ENCODE peak calls at places on chromosomes 13 and 19, in five cellular contexts. T is AG09309, J is pancreas, C is lower leg skin, Q is BJ. P is an unnamed sample.

GRCh38 chr19:33416307-33417215 is 43.1 kb downstream of the CEBPG start:
- DNase-seq in T (no peak), J (no peak), C (no peak), Q (no peak), P (peak)

GRCh38 chr13:110705356-110705825 is 525 bp downstream of the CARS2 start:
- DNase-seq in T (no peak), J (no peak), C (no peak), Q (no peak), P (no peak)

GRCh38 chr19:51735759-51736449 is 12.1 kb upstream of the HAS1 start:
- DNase-seq in T (peak), J (peak), C (no peak), Q (no peak), P (peak)

GRCh38 chr13:25678398-25678797 is 306.6 kb downstream of the ATP8A2 start:
- DNase-seq in T (no peak), J (peak), C (no peak), Q (no peak), P (no peak)

GRCh38 chr13:46607768-46608553 is 55.0 kb downstream of the LRCH1 start:
- DNase-seq in T (no peak), J (no peak), C (no peak), Q (no peak), P (no peak)

GRCh38 chr13:97223711-97224461 is 1.8 kb downstream of the MBNL2 start:
- DNase-seq in T (peak), J (peak), C (no peak), Q (peak), P (peak)

GRCh38 chr13:110123041-110123809 is 183.7 kb downstream of the COL4A1 start:
- DNase-seq in T (no peak), J (no peak), C (peak), Q (no peak), P (no peak)

GRCh38 chr19:53088091-53088490 is 15.1 kb downstream of the ZNF160 start:
- DNase-seq in T (no peak), J (no peak), C (no peak), Q (no peak), P (no peak)

GRCh38 chr13:78410847-78411246 is 192.5 kb downstream of the POU4F1 start:
- DNase-seq in T (no peak), J (no peak), C (no peak), Q (no peak), P (no peak)

GRCh38 chr19:1252818-1253513 is 4.6 kb downstream of the MIDN start:
- DNase-seq in T (peak), J (peak), C (peak), Q (peak), P (peak)

GRCh38 chr13:111572956-111573355 is 252.5 kb downstream of the TEX29 start:
- DNase-seq in T (no peak), J (peak), C (no peak), Q (no peak), P (no peak)

GRCh38 chr13:108082481-108082880 is 132.9 kb downstream of the LIG4 start:
- DNase-seq in T (no peak), J (no peak), C (no peak), Q (no peak), P (no peak)

GRCh38 chr19:4633140-4633967 is 6.0 kb upstream of the TNFAIP8L1 start:
- DNase-seq in T (no peak), J (peak), C (no peak), Q (no peak), P (peak)

GRCh38 chr19:8477889-8478288 is 24.6 kb downstream of the PRAM1 start:
- DNase-seq in T (no peak), J (no peak), C (no peak), Q (no peak), P (no peak)

GRCh38 chr19:31054430-31054829 is 294.8 kb downstream of the TSHZ3 start:
- DNase-seq in T (peak), J (no peak), C (no peak), Q (no peak), P (peak)

GRCh38 chr19:31338069-31338767 is 11.0 kb downstream of the TSHZ3 start:
- DNase-seq in T (no peak), J (no peak), C (no peak), Q (no peak), P (no peak)

GRCh38 chr19:1864480-1865171 is 1.2 kb upstream of the KLF16 start:
- DNase-seq in T (no peak), J (peak), C (peak), Q (no peak), P (peak)

GRCh38 chr19:40229484-40229883 is 3.0 kb upstream of the CCNP start:
- DNase-seq in T (no peak), J (no peak), C (no peak), Q (no peak), P (no peak)

GRCh38 chr13:98285317-98285716 is 108.2 kb upstream of the RNF113B start:
- DNase-seq in T (no peak), J (no peak), C (no peak), Q (no peak), P (no peak)

GRCh38 chr13:46712524-46712923 is 84.4 kb downstream of the ESD start:
- DNase-seq in T (no peak), J (no peak), C (no peak), Q (no peak), P (no peak)

GRCh38 chr13:75196112-75196855 is 285.7 kb downstream of the TBC1D4 start:
- DNase-seq in T (no peak), J (no peak), C (no peak), Q (no peak), P (no peak)

GRCh38 chr19:480016-480855 is 16.1 kb upstream of the MADCAM1 start:
- DNase-seq in T (no peak), J (peak), C (peak), Q (no peak), P (peak)

GRCh38 chr13:78618411-78618810 is 15.1 kb upstream of the POU4F1 start:
- DNase-seq in T (no peak), J (no peak), C (no peak), Q (no peak), P (no peak)

GRCh38 chr19:3642987-3643386 is 16.4 kb upstream of the CACTIN start:
- DNase-seq in T (no peak), J (no peak), C (no peak), Q (no peak), P (no peak)

GRCh38 chr13:110637747-110638146 is 22.4 kb downstream of the NAXD start:
- DNase-seq in T (no peak), J (no peak), C (no peak), Q (no peak), P (no peak)

GRCh38 chr19:34963531-34964406 is at the start of gene ZNF792:
- DNase-seq in T (no peak), J (peak), C (peak), Q (no peak), P (peak)

GRCh38 chr13:34678154-34678553 is 263.9 kb upstream of the NBEA start:
- DNase-seq in T (no peak), J (no peak), C (no peak), Q (no peak), P (no peak)

GRCh38 chr13:34682406-34682805 is 259.7 kb upstream of the NBEA start:
- DNase-seq in T (no peak), J (no peak), C (no peak), Q (no peak), P (no peak)
- H3K4me3 ChIP-seq in T (no peak), J (no peak), C (no peak), Q (no peak), P (no peak)

DNA sequence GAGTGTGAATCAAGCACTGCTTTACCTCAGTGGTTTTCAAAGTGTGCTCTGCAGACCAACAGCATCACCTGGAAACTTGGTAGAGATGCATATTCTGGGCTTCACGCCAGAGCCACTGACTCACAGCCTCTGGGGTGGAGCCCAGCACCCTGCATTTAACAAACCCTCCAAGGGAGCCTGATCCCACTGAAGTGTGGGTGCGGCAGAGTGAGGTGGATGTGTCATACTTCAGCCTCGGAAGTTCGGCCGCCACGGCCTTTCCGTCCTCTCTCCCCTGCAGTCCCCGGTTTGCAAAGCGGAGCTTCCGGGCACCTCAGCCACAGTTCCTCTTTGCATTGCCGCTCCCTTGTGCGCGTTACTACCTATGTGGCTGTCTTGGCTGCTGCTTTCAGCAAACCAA is 33.3 kb upstream of the MICU2 start:
- DNase-seq in T (no peak), J (no peak), C (no peak), Q (no peak), P (peak)
- H3K4me3 ChIP-seq in T (no peak), J (no peak), C (no peak), Q (no peak), P (no peak)

GRCh38 chr19:18531485-18531884 is 9.6 kb upstream of the ELL start:
- DNase-seq in T (no peak), J (no peak), C (no peak), Q (no peak), P (no peak)
- H3K4me3 ChIP-seq in T (no peak), J (no peak), C (no peak), Q (no peak), P (no peak)

GRCh38 chr19:46955114-46955812 is 64.4 kb upstream of the NPAS1 start:
- DNase-seq in T (no peak), J (no peak), C (no peak), Q (no peak), P (no peak)
- H3K4me3 ChIP-seq in T (no peak), J (no peak), C (no peak), Q (no peak), P (no peak)

GRCh38 chr19:41530761-41531301 is 45.1 kb upstream of the CEACAM21 start:
- DNase-seq in T (no peak), J (no peak), C (peak), Q (no peak), P (no peak)
- H3K4me3 ChIP-seq in T (no peak), J (no peak), C (no peak), Q (no peak), P (no peak)

GRCh38 chr13:50123002-50123401 is 107.8 kb downstream of the KCNRG start:
- DNase-seq in T (no peak), J (no peak), C (no peak), Q (no peak), P (no peak)
- H3K4me3 ChIP-seq in T (peak), J (peak), C (no peak), Q (peak), P (no peak)

GRCh38 chr19:6664916-6665315 is 5.0 kb downstream of the TNFSF14 start:
- DNase-seq in T (no peak), J (no peak), C (no peak), Q (no peak), P (no peak)

GRCh38 chr19:6672693-6673290 is 2.8 kb upstream of the TNFSF14 start:
- DNase-seq in T (no peak), J (no peak), C (no peak), Q (no peak), P (no peak)

GRCh38 chr19:6671960-6672359 is 2.0 kb upstream of the TNFSF14 start:
- DNase-seq in T (no peak), J (no peak), C (no peak), Q (no peak), P (no peak)

GRCh38 chr19:6667114-6667627 is 2.8 kb downstream of the TNFSF14 start:
- DNase-seq in T (no peak), J (no peak), C (no peak), Q (no peak), P (no peak)

GRCh38 chr19:6668696-6669095 is 1.3 kb downstream of the TNFSF14 start:
- DNase-seq in T (no peak), J (no peak), C (no peak), Q (no peak), P (no peak)
- H3K4me3 ChIP-seq in T (no peak), J (peak), C (no peak), Q (no peak), P (peak)

GRCh38 chr13:27004389-27004788 is 167.2 kb downstream of the USP12 start:
- DNase-seq in T (no peak), J (no peak), C (peak), Q (no peak), P (no peak)

GRCh38 chr13:27000686-27001085 is 170.9 kb downstream of the USP12 start:
- DNase-seq in T (no peak), J (no peak), C (peak), Q (no peak), P (no peak)

GRCh38 chr13:26999499-26999898 is 172.1 kb downstream of the USP12 start:
- DNase-seq in T (no peak), J (no peak), C (peak), Q (no peak), P (no peak)

GRCh38 chr13:27004866-27005265 is 166.7 kb downstream of the USP12 start:
- DNase-seq in T (no peak), J (no peak), C (peak), Q (no peak), P (no peak)

GRCh38 chr13:27001705-27002104 is 169.9 kb downstream of the USP12 start:
- DNase-seq in T (no peak), J (no peak), C (peak), Q (no peak), P (no peak)
- H3K4me3 ChIP-seq in T (no peak), J (no peak), C (no peak), Q (no peak), P (no peak)

DNA sequence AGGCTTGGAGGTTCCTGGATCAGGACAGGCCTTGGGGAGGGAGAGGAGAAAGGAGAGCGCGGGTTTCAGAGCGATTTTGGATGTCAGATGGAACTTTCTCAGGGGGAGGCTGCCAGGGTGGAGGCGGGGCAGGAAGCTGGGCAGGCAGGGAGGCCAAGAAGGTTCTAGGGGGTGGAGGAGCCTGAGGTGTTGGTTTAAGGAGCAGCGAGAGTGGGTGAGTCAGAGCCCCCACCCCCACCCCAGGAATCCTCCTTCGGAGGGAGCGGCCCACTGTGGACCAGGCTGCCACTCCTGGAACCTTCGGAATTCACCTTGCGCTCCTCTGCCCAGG is 15.9 kb upstream of the NOP53 start:
- DNase-seq in T (no peak), J (peak), C (peak), Q (peak), P (peak)
- H3K4me3 ChIP-seq in T (no peak), J (peak), C (no peak), Q (no peak), P (no peak)

GRCh38 chr19:16283103-16283469 is 41.5 kb upstream of the KLF2 start:
- DNase-seq in T (no peak), J (no peak), C (no peak), Q (no peak), P (no peak)
- H3K4me3 ChIP-seq in T (no peak), J (peak), C (no peak), Q (no peak), P (no peak)

P was measured in colonic mucosa.